ENCODE peak calls at places on chromosome 20, in six cellular contexts. One of them, this sample, is unnamed.

GRCh38 chr20:6122111-6122872 is 538 bp downstream of the FERMT1 start:
- DNase-seq in lower leg skin: peak; percentile 44
- DNase-seq in AG09309: no peak
- DNase-seq in AG04450: peak; percentile 2
- DNase-seq in ascending aorta: no peak
- DNase-seq in psoas muscle: no peak
- DNase-seq in this sample: no peak

GRCh38 chr20:50724112-50724724 is 7.2 kb upstream of the PARD6B start:
- DNase-seq in ascending aorta: no peak
- DNase-seq in AG09309: no peak
- DNase-seq in lower leg skin: no peak
- DNase-seq in psoas muscle: no peak
- DNase-seq in AG04450: no peak
- DNase-seq in this sample: no peak

GRCh38 chr20:59242714-59243626 is 57.4 kb upstream of the EDN3 start:
- DNase-seq in psoas muscle: no peak
- DNase-seq in ascending aorta: no peak
- DNase-seq in lower leg skin: no peak
- DNase-seq in AG09309: no peak
- DNase-seq in AG04450: no peak
- DNase-seq in this sample: no peak

GRCh38 chr20:50346372-50347347 is 156.0 kb downstream of the CEBPB start:
- DNase-seq in AG04450: peak; percentile 71
- DNase-seq in lower leg skin: peak; percentile 89
- DNase-seq in psoas muscle: peak; percentile 85
- DNase-seq in ascending aorta: peak; percentile 71
- DNase-seq in AG09309: peak; percentile 76
- DNase-seq in this sample: no peak

GRCh38 chr20:59940956-59941294 is 736 bp downstream of the FAM217B start:
- DNase-seq in ascending aorta: no peak
- DNase-seq in psoas muscle: no peak
- DNase-seq in AG04450: no peak
- DNase-seq in AG09309: no peak
- DNase-seq in lower leg skin: no peak
- DNase-seq in this sample: no peak

GRCh38 chr20:35006009-35006408 is 50.3 kb downstream of the MYH7B start:
- DNase-seq in AG09309: no peak
- DNase-seq in ascending aorta: no peak
- DNase-seq in AG04450: no peak
- DNase-seq in lower leg skin: no peak
- DNase-seq in psoas muscle: peak; percentile 4
- DNase-seq in this sample: no peak

GRCh38 chr20:19211661-19212523 is 550 bp upstream of the SLC24A3 start:
- DNase-seq in lower leg skin: no peak
- DNase-seq in AG09309: no peak
- DNase-seq in ascending aorta: no peak
- DNase-seq in AG04450: no peak
- DNase-seq in psoas muscle: peak; percentile 28
- DNase-seq in this sample: peak; percentile 69

GRCh38 chr20:51021067-51022025 is 1.6 kb downstream of the KCNG1 start:
- DNase-seq in lower leg skin: no peak
- DNase-seq in AG04450: no peak
- DNase-seq in ascending aorta: no peak
- DNase-seq in AG09309: no peak
- DNase-seq in psoas muscle: no peak
- DNase-seq in this sample: no peak

GRCh38 chr20:51696304-51697118 is 71.7 kb downstream of the ATP9A start:
- DNase-seq in psoas muscle: no peak
- DNase-seq in AG04450: no peak
- DNase-seq in ascending aorta: no peak
- DNase-seq in lower leg skin: no peak
- DNase-seq in AG09309: no peak
- DNase-seq in this sample: no peak

GRCh38 chr20:59688999-59689398 is 84.7 kb downstream of the PHACTR3 start:
- DNase-seq in lower leg skin: no peak
- DNase-seq in ascending aorta: no peak
- DNase-seq in AG04450: no peak
- DNase-seq in AG09309: no peak
- DNase-seq in psoas muscle: no peak
- DNase-seq in this sample: no peak

GRCh38 chr20:41245086-41245707 is 72.3 kb downstream of the ZHX3 start:
- DNase-seq in lower leg skin: no peak
- DNase-seq in ascending aorta: no peak
- DNase-seq in psoas muscle: no peak
- DNase-seq in AG04450: no peak
- DNase-seq in AG09309: no peak
- DNase-seq in this sample: no peak

GRCh38 chr20:51906049-51906448 is 103.7 kb upstream of the SALL4 start:
- DNase-seq in AG04450: no peak
- DNase-seq in ascending aorta: no peak
- DNase-seq in lower leg skin: no peak
- DNase-seq in AG09309: no peak
- DNase-seq in psoas muscle: no peak
- DNase-seq in this sample: no peak

GRCh38 chr20:50100552-50100951 is 12.4 kb downstream of the UBE2V1 start:
- DNase-seq in psoas muscle: no peak
- DNase-seq in AG04450: no peak
- DNase-seq in lower leg skin: no peak
- DNase-seq in ascending aorta: no peak
- DNase-seq in AG09309: no peak
- DNase-seq in this sample: no peak

GRCh38 chr20:49483706-49484101 is 1.2 kb upstream of the KCNB1 start:
- DNase-seq in AG09309: no peak
- DNase-seq in lower leg skin: no peak
- DNase-seq in AG04450: no peak
- DNase-seq in ascending aorta: no peak
- DNase-seq in psoas muscle: no peak
- DNase-seq in this sample: peak; percentile 45

GRCh38 chr20:44684047-44684965 is 30.9 kb upstream of the CCN5 start:
- DNase-seq in psoas muscle: peak; percentile 37
- DNase-seq in AG04450: no peak
- DNase-seq in AG09309: no peak
- DNase-seq in lower leg skin: no peak
- DNase-seq in ascending aorta: no peak
- DNase-seq in this sample: no peak

GRCh38 chr20:44681796-44682566 is 30.5 kb upstream of the ADA start:
- DNase-seq in lower leg skin: no peak
- DNase-seq in ascending aorta: no peak
- DNase-seq in AG09309: no peak
- DNase-seq in psoas muscle: no peak
- DNase-seq in AG04450: no peak
- DNase-seq in this sample: no peak

GRCh38 chr20:44678990-44679611 is 27.6 kb upstream of the ADA start:
- DNase-seq in lower leg skin: no peak
- DNase-seq in psoas muscle: no peak
- DNase-seq in AG04450: no peak
- DNase-seq in AG09309: no peak
- DNase-seq in ascending aorta: no peak
- DNase-seq in this sample: no peak

GRCh38 chr20:44686934-44687333 is 28.2 kb upstream of the CCN5 start:
- DNase-seq in AG04450: no peak
- DNase-seq in psoas muscle: no peak
- DNase-seq in AG09309: no peak
- DNase-seq in lower leg skin: no peak
- DNase-seq in ascending aorta: no peak
- DNase-seq in this sample: no peak

GRCh38 chr20:44683263-44684046 is 31.7 kb upstream of the CCN5 start:
- DNase-seq in ascending aorta: no peak
- DNase-seq in psoas muscle: no peak
- DNase-seq in AG09309: no peak
- DNase-seq in AG04450: no peak
- DNase-seq in lower leg skin: no peak
- DNase-seq in this sample: peak; percentile 71
- TF ChIP-seq CTCF in ascending aorta: peak; percentile 46
- TF ChIP-seq CTCF in psoas muscle: peak; percentile 67
- TF ChIP-seq CTCF in AG09309: peak; percentile 75
- TF ChIP-seq CTCF in AG04450: peak; percentile 74
- TF ChIP-seq CTCF in lower leg skin: no peak
- TF ChIP-seq CTCF in this sample: peak; percentile 70

GRCh38 chr20:48191200-48191599 is 405.9 kb upstream of the SULF2 start:
- DNase-seq in psoas muscle: no peak
- DNase-seq in lower leg skin: no peak
- DNase-seq in AG09309: no peak
- DNase-seq in ascending aorta: no peak
- DNase-seq in AG04450: no peak
- DNase-seq in this sample: no peak

GRCh38 chr20:48190757-48191156 is 405.5 kb upstream of the SULF2 start:
- DNase-seq in AG04450: no peak
- DNase-seq in ascending aorta: no peak
- DNase-seq in AG09309: no peak
- DNase-seq in psoas muscle: no peak
- DNase-seq in lower leg skin: no peak
- DNase-seq in this sample: no peak

GRCh38 chr20:48187891-48188290 is 402.6 kb upstream of the SULF2 start:
- DNase-seq in AG04450: no peak
- DNase-seq in ascending aorta: no peak
- DNase-seq in psoas muscle: no peak
- DNase-seq in lower leg skin: no peak
- DNase-seq in AG09309: peak; percentile 37
- DNase-seq in this sample: no peak

GRCh38 chr20:48186915-48187314 is 401.6 kb upstream of the SULF2 start:
- DNase-seq in psoas muscle: no peak
- DNase-seq in AG04450: no peak
- DNase-seq in AG09309: no peak
- DNase-seq in lower leg skin: peak; percentile 36
- DNase-seq in ascending aorta: no peak
- DNase-seq in this sample: no peak

GRCh38 chr20:48189177-48189576 is 403.9 kb upstream of the SULF2 start:
- DNase-seq in psoas muscle: no peak
- DNase-seq in ascending aorta: no peak
- DNase-seq in lower leg skin: no peak
- DNase-seq in AG04450: no peak
- DNase-seq in AG09309: no peak
- DNase-seq in this sample: no peak
- TF ChIP-seq CTCF in psoas muscle: no peak
- TF ChIP-seq CTCF in ascending aorta: peak; percentile 10
- TF ChIP-seq CTCF in lower leg skin: no peak
- TF ChIP-seq CTCF in AG04450: peak; percentile 22
- TF ChIP-seq CTCF in AG09309: peak; percentile 48
- TF ChIP-seq CTCF in this sample: no peak

DNA sequence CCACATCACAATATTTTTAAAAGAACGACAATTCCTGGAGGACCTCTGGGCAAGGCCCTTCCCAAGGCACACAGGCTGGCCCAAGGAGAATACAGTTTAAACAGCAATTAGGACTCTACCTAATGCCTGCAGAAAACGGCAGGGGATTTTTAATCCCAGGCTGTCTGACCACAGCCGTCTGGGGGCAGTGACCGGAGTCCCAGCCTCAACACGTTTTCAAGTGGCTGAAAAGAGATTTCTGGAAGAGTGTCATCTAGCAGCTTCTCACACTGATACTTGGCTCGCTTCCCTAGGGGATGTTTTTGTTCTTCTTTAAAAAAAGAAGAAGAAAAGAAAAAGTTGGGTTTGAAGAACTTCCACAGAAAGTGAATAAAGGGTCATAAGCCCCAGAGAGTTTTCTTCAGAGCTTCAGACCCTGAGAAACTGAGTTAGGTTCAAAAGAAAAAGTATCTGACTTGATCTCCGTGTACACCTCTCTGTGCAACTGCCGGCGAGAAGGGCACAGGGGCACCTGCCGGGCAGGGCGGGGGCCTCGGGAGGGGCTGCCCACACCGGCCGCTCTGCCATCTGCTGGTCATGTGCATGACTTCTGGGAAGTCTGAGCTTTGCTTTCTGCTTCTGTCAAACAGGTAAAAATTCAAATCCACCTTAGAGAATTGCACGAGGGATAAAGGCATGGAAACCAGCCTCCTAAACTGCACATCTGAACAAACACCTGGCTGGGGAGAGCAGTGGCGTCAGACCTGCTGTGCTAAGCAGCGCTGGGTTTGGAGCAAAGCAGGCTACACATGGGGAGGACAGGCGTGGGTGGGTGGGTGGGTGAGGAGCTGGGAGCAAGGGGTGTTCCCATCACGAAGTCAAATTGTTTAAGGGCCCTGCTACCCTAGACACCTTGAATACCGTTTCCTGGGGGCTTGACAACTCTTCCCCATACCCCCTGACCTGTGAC is 33.0 kb downstream of the RRBP1 start:
- DNase-seq in ascending aorta: no peak
- DNase-seq in AG09309: no peak
- DNase-seq in lower leg skin: no peak
- DNase-seq in AG04450: no peak
- DNase-seq in psoas muscle: no peak
- DNase-seq in this sample: no peak
- TF ChIP-seq CTCF in ascending aorta: peak; percentile 34
- TF ChIP-seq CTCF in AG09309: peak; percentile 42
- TF ChIP-seq CTCF in lower leg skin: no peak
- TF ChIP-seq CTCF in AG04450: peak; percentile 35
- TF ChIP-seq CTCF in psoas muscle: peak; percentile 38
- TF ChIP-seq CTCF in this sample: no peak

DNA sequence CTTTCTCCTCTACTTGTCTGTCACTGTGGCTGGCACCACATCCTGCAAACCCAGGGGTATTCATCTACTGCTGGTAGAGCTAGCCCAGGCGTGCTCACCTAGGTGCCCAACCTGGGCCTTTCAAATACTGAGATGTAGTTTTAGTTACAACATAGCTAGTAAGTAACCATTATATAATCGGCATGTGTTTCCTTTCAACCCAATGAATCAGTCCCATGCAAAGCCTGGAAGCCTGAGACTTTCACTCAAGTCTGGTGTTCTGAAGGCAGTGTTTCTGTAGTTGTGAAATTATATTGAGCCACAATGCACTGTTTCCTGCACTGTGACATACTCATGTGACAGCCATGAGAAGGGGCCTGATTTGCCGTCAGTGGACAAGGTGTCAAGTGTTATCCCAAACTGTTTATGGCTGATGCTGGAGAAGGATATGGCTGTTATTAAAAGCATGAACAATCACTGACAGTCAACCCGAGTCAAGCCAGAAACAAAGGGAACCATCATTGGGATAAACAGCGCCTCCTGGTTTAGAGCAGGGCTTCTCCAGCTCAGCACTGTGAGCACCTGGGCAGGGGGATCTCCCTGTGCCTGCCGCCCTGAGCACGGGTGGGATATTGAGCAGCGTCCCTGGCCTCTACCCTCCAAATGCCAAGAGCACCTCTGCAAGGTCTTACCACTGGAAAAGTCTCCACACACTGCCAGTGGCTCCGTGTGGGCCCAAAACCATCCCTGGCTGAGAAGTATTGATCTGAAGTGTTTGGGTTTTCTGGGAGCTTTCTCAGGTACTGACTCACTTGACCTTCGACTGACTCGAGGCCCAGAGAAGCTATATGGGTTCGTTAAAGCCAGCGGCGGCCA is 1.6 kb downstream of the PSMA7 start:
- DNase-seq in AG04450: no peak
- DNase-seq in psoas muscle: no peak
- DNase-seq in ascending aorta: no peak
- DNase-seq in AG09309: peak; percentile 18
- DNase-seq in lower leg skin: no peak
- DNase-seq in this sample: no peak
- TF ChIP-seq CTCF in AG04450: peak; percentile 50
- TF ChIP-seq CTCF in psoas muscle: no peak
- TF ChIP-seq CTCF in ascending aorta: peak; percentile 14
- TF ChIP-seq CTCF in AG09309: peak; percentile 56
- TF ChIP-seq CTCF in lower leg skin: no peak
- TF ChIP-seq CTCF in this sample: no peak

DNA sequence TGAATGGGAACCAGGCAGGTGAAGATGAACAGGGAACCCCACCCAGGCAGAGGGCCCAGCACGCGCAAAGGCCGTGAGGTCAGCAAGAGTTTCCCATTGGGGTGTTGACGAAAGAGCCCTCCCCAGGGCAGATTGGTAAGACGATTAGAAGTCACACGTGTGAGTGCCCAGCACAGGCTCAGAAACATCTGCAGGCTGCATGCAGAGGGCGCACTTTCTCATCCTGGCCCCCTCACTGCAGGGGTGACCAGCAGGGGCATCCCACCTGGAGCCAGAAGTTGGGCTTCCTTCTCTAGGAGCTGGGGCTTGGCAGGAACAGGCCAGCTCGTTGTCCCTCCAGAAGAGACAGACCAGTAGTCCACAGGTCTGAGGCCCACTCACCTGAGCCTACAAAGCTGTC is 38.4 kb downstream of the VSTM2L start:
- DNase-seq in ascending aorta: no peak
- DNase-seq in AG09309: no peak
- DNase-seq in AG04450: no peak
- DNase-seq in psoas muscle: no peak
- DNase-seq in lower leg skin: no peak
- DNase-seq in this sample: no peak
- TF ChIP-seq CTCF in ascending aorta: no peak
- TF ChIP-seq CTCF in AG09309: peak; percentile 3
- TF ChIP-seq CTCF in AG04450: peak; percentile 28
- TF ChIP-seq CTCF in psoas muscle: no peak
- TF ChIP-seq CTCF in lower leg skin: no peak
- TF ChIP-seq CTCF in this sample: no peak

This sample was measured in glutamatergic neuron.